ENCODE peak calls at places on chromosomes 12 and 14, in eight cellular contexts. B is tibial nerve, X is heart right ventricle, Y is Caki2, A is NCI-H2029, N is nephron progenitor cell, T is AG20443, U is naive B cell. D is an unnamed sample.

GRCh38 chr14:68894802-68895201 is 84.3 kb downstream of the ACTN1 start:
- DNase-seq in B (no peak), T (peak), U (no peak), Y (no peak), X (no peak), A (no peak), N (no peak), D (no peak)

GRCh38 chr12:1917172-1918070 is 1.0 kb downstream of the CACNA2D4 start:
- DNase-seq in X (no peak), A (no peak), B (no peak), U (peak), Y (no peak), T (peak), N (no peak), D (no peak)

GRCh38 chr12:57258977-57259970 is 8.3 kb upstream of the STAC3 start:
- DNase-seq in N (no peak), X (peak), U (no peak), Y (no peak), A (no peak), T (no peak), B (no peak), D (no peak)

GRCh38 chr12:122880668-122881067 is 15.3 kb downstream of the VPS37B start:
- DNase-seq in T (peak), A (no peak), B (no peak), U (no peak), Y (no peak), N (peak), X (no peak), D (no peak)

GRCh38 chr12:82866946-82867345 is 180.2 kb downstream of the TMTC2 start:
- DNase-seq in X (no peak), Y (no peak), B (no peak), N (no peak), A (no peak), T (no peak), U (no peak), D (no peak)

GRCh38 chr12:92290016-92290685 is 144.5 kb upstream of the BTG1 start:
- DNase-seq in T (peak), Y (peak), A (peak), N (no peak), X (no peak), U (no peak), B (no peak), D (no peak)

GRCh38 chr14:85333313-85333712 is 196.6 kb upstream of the FLRT2 start:
- DNase-seq in A (no peak), X (no peak), T (peak), U (no peak), Y (no peak), B (no peak), N (no peak), D (no peak)

GRCh38 chr14:52821805-52822250 is 30.4 kb upstream of the GNPNAT1 start:
- DNase-seq in B (no peak), N (no peak), T (no peak), X (no peak), U (no peak), A (no peak), Y (no peak), D (no peak)

GRCh38 chr12:90333939-90334338 is 621.0 kb downstream of the CCER1 start:
- DNase-seq in A (no peak), X (no peak), U (no peak), B (no peak), T (no peak), N (no peak), Y (peak), D (no peak)

GRCh38 chr14:73712540-73713141 is 1.5 kb downstream of the PNMA1 start:
- DNase-seq in Y (peak), B (no peak), A (peak), U (peak), T (peak), N (no peak), X (no peak), D (no peak)

GRCh38 chr12:116459921-116460666 is 99.1 kb upstream of the MAP1LC3B2 start:
- DNase-seq in U (no peak), N (no peak), X (no peak), B (no peak), T (no peak), A (no peak), Y (no peak), D (no peak)

GRCh38 chr12:42444192-42444943 is 118.4 kb downstream of the PPHLN1 start:
- DNase-seq in X (no peak), T (no peak), U (no peak), A (no peak), Y (no peak), N (no peak), B (no peak), D (no peak)

GRCh38 chr14:89251066-89251465 is 166.0 kb downstream of the FOXN3 start:
- DNase-seq in T (no peak), X (no peak), A (no peak), N (no peak), B (no peak), Y (no peak), U (no peak), D (no peak)